ENCODE peak calls at places on chromosomes 5 and 9, in nine cellular contexts. C is cardiac fibroblast, N is progenitor cell of endocrine pancreas, H is NCI-H1417 treated with DMSO at 0.1 percent for 48 hours, K is spleen, V is keratinocyte, Y is cardiac septum, S is immature natural killer cell, E is stomach. J is an unnamed sample.

GRCh38 chr9:93600504-93600903 is 24.1 kb downstream of the PHF2 start:
- DNase-seq in N (no peak), V (no peak), E (no peak), H (peak), K (peak), Y (no peak), C (no peak), S (no peak), J (no peak)

GRCh38 chr9:136283291-136284235 is 20.3 kb downstream of the CCDC187 start:
- DNase-seq in S (peak), C (peak), K (peak), N (peak), H (peak), Y (peak), V (no peak), E (peak), J (peak)

GRCh38 chr9:77019010-77019809 is at the start of gene FOXB2:
- DNase-seq in C (no peak), E (no peak), Y (no peak), S (no peak), K (no peak), N (no peak), V (no peak), H (no peak), J (no peak)

GRCh38 chr5:3333105-3333504 is 262.5 kb upstream of the IRX1 start:
- DNase-seq in Y (no peak), H (no peak), K (peak), E (no peak), S (no peak), C (no peak), N (no peak), V (no peak), J (no peak)

GRCh38 chr5:151255621-151256286 is 2.8 kb downstream of the GM2A start:
- DNase-seq in N (no peak), S (no peak), H (no peak), K (no peak), Y (no peak), E (no peak), C (no peak), V (no peak), J (no peak)

GRCh38 chr5:68416714-68417113 is 201.2 kb downstream of the PIK3R1 start:
- DNase-seq in K (no peak), S (no peak), C (no peak), E (no peak), Y (no peak), H (no peak), V (no peak), N (no peak), J (no peak)

GRCh38 chr9:93321220-93321610 is 130.3 kb upstream of the FAM120A start:
- DNase-seq in K (no peak), S (no peak), H (no peak), Y (no peak), V (no peak), C (no peak), E (no peak), N (no peak), J (no peak)

GRCh38 chr9:137694962-137695875 is 76.4 kb downstream of the EHMT1 start:
- DNase-seq in E (peak), C (peak), K (no peak), S (no peak), V (no peak), Y (peak), H (no peak), N (peak), J (peak)

GRCh38 chr5:7392401-7393024 is 3.4 kb upstream of the ADCY2 start:
- DNase-seq in V (no peak), Y (no peak), K (no peak), S (no peak), E (no peak), N (no peak), H (no peak), C (peak), J (no peak)

GRCh38 chr9:99296375-99296951 is 74.4 kb downstream of the SEC61B start:
- DNase-seq in N (no peak), C (peak), Y (no peak), V (no peak), H (peak), S (peak), K (peak), E (no peak), J (no peak)

GRCh38 chr9:127833555-127833954 is 20.9 kb downstream of the ENG start:
- DNase-seq in V (no peak), Y (no peak), K (no peak), S (no peak), N (no peak), H (no peak), C (peak), E (no peak), J (no peak)

GRCh38 chr5:159581502-159582249 is 251.4 kb upstream of the IL12B start:
- DNase-seq in E (no peak), N (no peak), H (peak), S (no peak), K (no peak), Y (no peak), V (peak), C (peak), J (no peak)

GRCh38 chr9:21964925-21965385 is 29.2 kb downstream of the CDKN2A start:
- DNase-seq in H (no peak), K (peak), C (peak), N (no peak), S (peak), V (no peak), Y (no peak), E (peak), J (no peak)

GRCh38 chr9:78032599-78033457 is 1.2 kb upstream of the GNAQ start:
- DNase-seq in E (no peak), K (no peak), Y (no peak), C (no peak), N (no peak), S (no peak), H (no peak), V (no peak), J (no peak)

GRCh38 chr9:35029852-35030251 is 40.3 kb downstream of the DNAJB5 start:
- DNase-seq in E (no peak), Y (no peak), K (no peak), V (no peak), N (no peak), H (no peak), S (no peak), C (peak), J (no peak)

GRCh38 chr5:56986631-56986957 is 34.7 kb upstream of the MIER3 start:
- DNase-seq in V (no peak), N (no peak), Y (no peak), C (no peak), S (no peak), E (no peak), K (no peak), H (no peak), J (no peak)

GRCh38 chr5:141783599-141784296 is 94.5 kb downstream of the PCDH1 start:
- DNase-seq in K (no peak), Y (no peak), N (no peak), C (no peak), V (peak), H (no peak), S (no peak), E (no peak), J (peak)

J was measured in HAP-1.